ENCODE peak calls at places on chromosomes 12 and 14, in four cellular contexts. Z is heart right ventricle, J is IMR-90, U is hepatocyte. P is an unnamed sample. For H3K4me1, the result is how much of the 10 kb centered on the place peaks cover.

GRCh38 chr12:49295087-49296001 is at the start of gene PRPH:
- DNase-seq in J (no peak), U (no peak), Z (peak), P (no peak)

GRCh38 chr14:50037240-50037639 is 79.1 kb downstream of the VCPKMT start:
- DNase-seq in U (no peak), Z (no peak), J (no peak), P (no peak)

GRCh38 chr12:6603095-6603567 is 4.0 kb downstream of the CHD4 start:
- DNase-seq in J (peak), Z (peak), U (no peak), P (peak)

GRCh38 chr12:130435331-130435730 is 97.6 kb downstream of the PIWIL1 start:
- DNase-seq in J (no peak), U (no peak), Z (no peak), P (no peak)

GRCh38 chr14:104604461-104605449 is at the start of gene TMEM179:
- DNase-seq in U (peak), Z (no peak), J (peak), P (no peak)

GRCh38 chr14:101595887-101596721 is 34.8 kb downstream of the DIO3 start:
- DNase-seq in Z (no peak), J (no peak), U (no peak), P (peak)

GRCh38 chr14:104805326-104805678 is 4.4 kb downstream of the ZBTB42 start:
- DNase-seq in Z (peak), J (peak), U (no peak), P (no peak)

GRCh38 chr14:101965145-101965531 is 765 bp downstream of the DYNC1H1 start:
- DNase-seq in U (peak), Z (peak), J (peak), P (peak)

GRCh38 chr12:24039113-24039525 is 89.6 kb upstream of the SOX5 start:
- DNase-seq in J (peak), Z (no peak), U (peak), P (no peak)

GRCh38 chr12:2013527-2014223 is 9.4 kb upstream of the DCP1B start:
- DNase-seq in U (peak), Z (peak), J (peak), P (no peak)

GRCh38 chr12:2016862-2017723 is 12.8 kb upstream of the DCP1B start:
- DNase-seq in J (no peak), U (no peak), Z (no peak), P (no peak)

GRCh38 chr12:2019126-2019525 is 14.9 kb upstream of the DCP1B start:
- DNase-seq in Z (no peak), U (no peak), J (no peak), P (no peak)

GRCh38 chr12:2017724-2018337 is 13.6 kb upstream of the DCP1B start:
- DNase-seq in Z (no peak), U (no peak), J (peak), P (no peak)

DNA sequence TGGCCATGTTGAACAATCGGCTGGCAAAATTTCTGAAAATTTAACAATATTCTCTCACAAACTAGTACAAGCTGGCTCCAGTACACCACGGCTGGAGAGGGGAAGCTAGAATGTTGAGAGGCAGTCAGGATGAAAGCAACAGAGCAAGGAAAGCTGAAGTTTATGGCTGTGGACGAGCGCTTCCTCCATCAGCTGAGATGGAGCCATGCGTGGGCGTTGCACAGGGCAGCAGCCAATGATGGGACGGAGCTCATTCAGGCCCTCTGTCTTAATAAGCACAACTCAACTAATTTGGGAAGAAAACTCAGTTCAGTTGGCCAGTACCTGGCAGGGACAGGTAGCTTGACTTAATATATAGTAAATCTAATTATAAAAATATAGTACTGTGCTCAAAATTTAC is 14.1 kb upstream of the DCP1B start:
- DNase-seq in J (no peak), U (no peak), Z (no peak), P (no peak)
- H3K27ac ChIP-seq in J (no peak), U (no peak), Z (no peak), P (peak)

GRCh38 chr12:65822732-65823480 is 1.4 kb upstream of the HMGA2 start:
- DNase-seq in U (peak), J (peak), Z (no peak), P (no peak)
- H3K4me3 ChIP-seq in U (peak), J (peak), Z (no peak), P (no peak)

GRCh38 chr14:92962831-92963095 is 39.8 kb downstream of the CHGA start:
- DNase-seq in U (no peak), Z (no peak), J (no peak), P (no peak)
- H3K4me1 ChIP-seq in U (under half), Z (under half), J (under half), P (under half)

GRCh38 chr14:95477411-95478089 is 38.9 kb downstream of the SYNE3 start:
- DNase-seq in U (no peak), Z (no peak), J (no peak), P (no peak)

GRCh38 chr14:95474941-95475340 is 41.5 kb downstream of the SYNE3 start:
- DNase-seq in Z (no peak), U (no peak), J (no peak), P (no peak)

GRCh38 chr14:95475540-95476240 is 40.8 kb downstream of the SYNE3 start:
- DNase-seq in Z (no peak), J (no peak), U (no peak), P (no peak)

GRCh38 chr14:95478309-95478708 is 38.1 kb downstream of the SYNE3 start:
- DNase-seq in U (no peak), Z (no peak), J (no peak), P (no peak)

GRCh38 chr14:95476747-95477146 is 39.7 kb downstream of the SYNE3 start:
- DNase-seq in U (no peak), Z (no peak), J (no peak), P (no peak)
- H3K27ac ChIP-seq in U (no peak), Z (no peak), J (no peak), P (no peak)

DNA sequence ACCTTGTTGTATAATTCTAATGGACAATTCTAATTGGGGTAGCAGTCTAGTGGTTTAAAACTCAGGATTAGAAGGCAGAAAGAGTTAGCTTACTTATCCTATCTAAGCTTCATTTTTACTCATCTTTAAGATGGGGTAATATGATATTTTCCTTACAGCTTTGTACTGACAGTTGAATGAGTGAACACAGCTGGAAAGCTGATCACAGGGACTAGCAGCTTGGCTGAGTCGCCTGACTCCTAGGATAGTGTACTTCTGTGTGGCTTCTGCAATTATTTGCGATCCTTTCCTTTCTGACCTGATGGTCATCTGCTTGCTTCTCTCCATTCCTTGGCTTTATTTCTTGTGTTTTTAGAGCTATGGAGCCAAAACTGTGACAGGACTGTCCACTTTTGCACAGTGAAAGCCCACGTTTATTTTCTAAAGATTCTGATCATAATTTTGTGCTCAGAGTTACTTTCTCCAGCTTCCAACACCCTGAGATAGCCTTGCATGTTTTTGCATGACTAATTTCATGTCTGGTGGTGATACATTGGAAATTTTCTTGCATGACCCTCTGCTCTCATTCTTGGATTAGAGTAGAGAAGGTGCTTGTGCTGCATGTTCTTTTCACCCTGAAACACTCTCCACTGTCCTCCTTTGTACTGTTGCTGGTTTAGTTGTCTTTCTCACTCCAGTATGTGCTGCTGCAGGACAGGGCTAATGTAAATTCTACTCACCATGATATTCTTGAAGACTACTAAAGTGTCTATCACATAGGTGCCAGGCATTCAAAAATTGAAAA is 377.0 kb upstream of the ATP2B1 start:
- DNase-seq in J (peak), U (no peak), Z (no peak), P (no peak)
- H3K4me3 ChIP-seq in J (no peak), U (no peak), Z (no peak), P (no peak)

DNA sequence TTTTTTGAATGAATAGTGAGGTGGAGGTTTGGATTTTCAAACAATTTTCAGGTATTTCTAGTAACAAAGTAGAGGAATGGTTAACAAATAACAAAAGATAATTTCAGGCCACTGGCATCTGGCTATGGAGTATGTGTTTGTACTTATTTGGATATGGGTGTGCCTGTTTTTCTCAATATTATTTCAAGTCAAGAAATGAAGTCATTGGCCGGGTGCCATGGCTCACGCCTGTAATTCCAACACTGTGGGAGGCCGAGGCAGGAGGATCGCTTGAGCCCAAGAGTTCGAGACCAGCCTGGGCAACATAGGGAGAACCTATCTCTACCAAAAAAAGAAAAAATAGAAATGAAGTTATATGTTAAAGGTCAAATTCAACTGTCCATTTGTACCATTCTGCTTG is 13.9 kb downstream of the SLC35E3 start:
- DNase-seq in Z (no peak), J (no peak), U (no peak), P (no peak)
- H3K4me1 ChIP-seq in Z (under half), J (under half), U (under half), P (under half)

GRCh38 chr12:109713187-109713984 is at the start of gene FAM222A:
- DNase-seq in J (peak), Z (peak), U (peak), P (peak)
- H3K27ac ChIP-seq in J (no peak), Z (peak), U (peak), P (peak)

GRCh38 chr14:65703996-65704395 is 291.5 kb downstream of the FUT8 start:
- DNase-seq in U (no peak), J (peak), Z (no peak), P (no peak)

GRCh38 chr14:65709576-65709975 is 297.0 kb downstream of the FUT8 start:
- DNase-seq in Z (no peak), U (no peak), J (no peak), P (no peak)

GRCh38 chr14:65704412-65704811 is 291.9 kb downstream of the FUT8 start:
- DNase-seq in J (peak), U (no peak), Z (no peak), P (no peak)

GRCh38 chr14:65704850-65705249 is 292.3 kb downstream of the FUT8 start:
- DNase-seq in J (no peak), Z (no peak), U (no peak), P (no peak)
- H3K4me3 ChIP-seq in J (no peak), Z (no peak), U (no peak), P (no peak)

DNA sequence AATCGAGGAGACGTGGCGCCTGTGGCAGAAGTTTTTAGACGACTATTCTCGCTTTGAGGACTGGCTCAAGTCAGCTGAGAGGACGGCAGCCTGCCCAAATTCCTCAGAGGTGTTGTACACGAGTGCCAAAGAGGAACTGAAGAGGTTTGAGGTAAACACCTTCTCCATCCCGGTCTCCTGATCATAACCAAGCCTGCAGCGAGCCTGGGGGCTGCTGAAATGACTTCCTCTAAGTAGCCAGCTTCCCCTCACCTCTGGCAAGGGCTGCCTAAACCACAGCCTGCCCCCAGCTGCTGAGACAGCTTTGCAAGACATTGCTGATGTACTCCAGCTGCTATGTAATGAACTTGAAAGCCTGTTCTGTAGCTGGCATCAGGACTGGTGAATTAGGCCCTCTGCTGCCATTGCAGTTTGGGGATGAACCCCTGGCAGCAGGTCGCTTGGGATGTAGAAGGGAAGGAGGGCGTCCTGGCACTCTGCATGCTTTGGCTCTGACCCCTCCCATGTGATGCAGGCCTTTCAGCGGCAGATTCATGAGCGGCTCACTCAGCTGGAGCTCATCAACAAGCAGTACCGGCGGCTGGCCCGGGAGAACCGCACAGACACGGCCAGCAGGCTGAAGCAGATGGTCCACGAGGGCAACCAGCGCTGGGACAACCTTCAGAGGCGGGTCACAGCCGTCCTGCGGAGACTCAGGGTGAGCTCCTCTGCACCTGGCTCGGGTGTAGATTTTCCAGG is 84.6 kb downstream of the ESR2 start:
- DNase-seq in Z (peak), U (no peak), J (peak), P (peak)
- H3K4me1 ChIP-seq in Z (under half), U (under half), J (under half), P (under half)

GRCh38 chr14:23124337-23124954 is 5.4 kb upstream of the CEBPE start:
- DNase-seq in U (no peak), J (no peak), Z (no peak), P (no peak)

GRCh38 chr14:23123419-23123818 is 4.4 kb upstream of the CEBPE start:
- DNase-seq in Z (peak), U (peak), J (no peak), P (peak)

GRCh38 chr14:23125933-23126524 is 7.0 kb upstream of the CEBPE start:
- DNase-seq in Z (no peak), U (no peak), J (no peak), P (no peak)

GRCh38 chr14:23126548-23127278 is 7.7 kb upstream of the CEBPE start:
- DNase-seq in U (no peak), Z (no peak), J (no peak), P (no peak)

GRCh38 chr14:23125006-23125405 is 6.0 kb upstream of the CEBPE start:
- DNase-seq in Z (no peak), J (no peak), U (no peak), P (no peak)
- H3K27ac ChIP-seq in Z (no peak), J (no peak), U (no peak), P (no peak)